ENCODE peak calls at places on chromosomes 6 and 20, in four cellular contexts. E is K562, T is A549, Y is HepG2. Q is an unnamed sample.
A peak's percentile ranks its signal among the peaks of the same experiment; 100 is the strongest.

GRCh38 chr20:16175322-16175721 is 397.9 kb downstream of the KIF16B start:
- DNase-seq in E (no peak), T (no peak), Y (no peak), Q (no peak)

GRCh38 chr20:49281059-49281912 is 3.4 kb upstream of the ZNFX1 start:
- DNase-seq in E (peak; percentile 54), T (peak; percentile 86), Y (peak; percentile 90), Q (no peak)

GRCh38 chr20:10521836-10522235 is 86.7 kb downstream of the SLX4IP start:
- DNase-seq in E (no peak), T (no peak), Y (no peak), Q (no peak)

GRCh38 chr20:34773726-34774125 is 51.7 kb downstream of the NCOA6 start:
- DNase-seq in E (no peak), T (no peak), Y (no peak), Q (no peak)

GRCh38 chr6:31575335-31575901 is at the start of gene TNF:
- DNase-seq in E (no peak), T (no peak), Y (no peak), Q (no peak)

GRCh38 chr20:38514947-38515346 is 42.3 kb downstream of the RALGAPB start:
- DNase-seq in E (no peak), T (no peak), Y (no peak), Q (no peak)

GRCh38 chr6:166624275-166624674 is 2.8 kb downstream of the RPS6KA2 start:
- DNase-seq in E (no peak), T (no peak), Y (no peak), Q (peak; percentile 69)

GRCh38 chr6:137051790-137052472 is 7.2 kb upstream of the IL20RA start:
- DNase-seq in E (no peak), T (no peak), Y (peak; percentile 50), Q (peak; percentile 2)

GRCh38 chr6:83403191-83403590 is 27.7 kb downstream of the ME1 start:
- DNase-seq in E (no peak), T (no peak), Y (no peak), Q (no peak)

GRCh38 chr20:59342017-59342957 is 41.9 kb downstream of the EDN3 start:
- DNase-seq in E (no peak), T (no peak), Y (no peak), Q (no peak)

GRCh38 chr6:108277831-108278230 is 17.0 kb upstream of the SNX3 start:
- DNase-seq in E (no peak), T (no peak), Y (no peak), Q (no peak)

GRCh38 chr6:33809619-33810018 is 5.8 kb upstream of the MLN start:
- DNase-seq in E (no peak), T (no peak), Y (no peak), Q (no peak)

GRCh38 chr6:140538926-140539325 is 1164.5 kb upstream of the CITED2 start:
- DNase-seq in E (no peak), T (peak; percentile 13), Y (no peak), Q (peak; percentile 19)

GRCh38 chr20:13089950-13090469 is 81.2 kb downstream of the SPTLC3 start:
- DNase-seq in E (no peak), T (no peak), Y (peak; percentile 99), Q (no peak)

GRCh38 chr20:17683218-17684076 is 1.4 kb upstream of the RRBP1 start:
- DNase-seq in E (no peak), T (no peak), Y (peak; percentile 65), Q (no peak)

GRCh38 chr6:77038801-77039200 is 424.5 kb downstream of the HTR1B start:
- DNase-seq in E (no peak), T (no peak), Y (no peak), Q (peak; percentile 72)

GRCh38 chr6:91428953-91429560 is 842.2 kb upstream of the MAP3K7 start:
- DNase-seq in E (no peak), T (no peak), Y (no peak), Q (no peak)

GRCh38 chr6:54595844-54596243 is 250.7 kb upstream of the FAM83B start:
- DNase-seq in E (no peak), T (no peak), Y (no peak), Q (peak; percentile 79)

GRCh38 chr6:34144581-34145160 is 1.2 kb downstream of the GRM4 start:
- DNase-seq in E (no peak), T (no peak), Y (no peak), Q (no peak)

GRCh38 chr20:44291754-44292153 is 19.2 kb downstream of the FITM2 start:
- DNase-seq in E (no peak), T (no peak), Y (no peak), Q (no peak)
- H3K4me1 ChIP-seq in E (no peaks in the 10 kb centered on the region), T (no peaks in the 10 kb centered on the region), Y (peaks cover 24% of the 10 kb centered on the region), Q (no peaks in the 10 kb centered on the region)

DNA sequence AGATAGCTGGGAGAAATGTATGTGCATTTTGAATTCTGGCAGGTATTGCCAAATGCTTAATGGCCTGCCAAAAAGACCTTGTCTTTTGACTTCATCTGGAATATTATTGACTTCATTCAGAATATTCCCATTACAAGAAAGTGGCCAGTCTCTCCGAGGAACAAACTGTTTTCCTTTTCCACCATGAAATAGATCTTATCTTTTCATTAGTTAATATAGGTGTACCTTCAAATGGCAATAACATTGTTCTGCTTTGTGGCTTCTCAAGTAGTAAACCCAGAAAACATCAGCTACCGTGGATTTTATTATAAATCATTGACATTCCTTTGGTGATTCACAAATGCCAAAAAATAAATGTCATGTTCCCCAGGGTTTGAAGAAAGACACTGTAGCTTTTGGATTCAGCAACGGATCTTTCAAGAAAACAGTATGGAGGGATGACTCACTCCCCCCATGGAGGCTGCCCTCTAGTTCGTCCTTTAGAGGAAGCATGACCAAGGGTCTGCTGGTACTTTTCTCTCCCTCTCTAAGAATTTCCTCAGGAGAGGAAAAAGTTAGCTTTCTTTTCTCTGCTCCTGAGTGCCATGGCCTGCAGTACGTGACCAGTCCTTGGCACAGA is 1.1 kb upstream of the RNF182 start:
- DNase-seq in E (peak; percentile 47), T (no peak), Y (no peak), Q (peak; percentile 65)
- TF ChIP-seq BHLHE40 in E (peak; percentile 19), T (no peak), Y (no peak), Q (no peak)

GRCh38 chr20:51220293-51220706 is 197.4 kb upstream of the KCNG1 start:
- DNase-seq in E (peak; percentile 75), T (peak; percentile 33), Y (peak; percentile 23), Q (no peak)
- TF ChIP-seq MAFK in E (no peak), T (no peak), Y (no peak), Q (no peak)

GRCh38 chr20:47320990-47321805 is 35.3 kb downstream of the ZMYND8 start:
- DNase-seq in E (no peak), T (peak; percentile 90), Y (peak; percentile 99), Q (no peak)
- H3K4me1 ChIP-seq in E (peaks cover 59% of the 10 kb centered on the region), T (peaks cover 96% of the 10 kb centered on the region), Y (peaks cover 89% of the 10 kb centered on the region), Q (peaks cover 37% of the 10 kb centered on the region)